ENCODE peak calls at places on chromosomes 7 and 10, in nine cellular contexts. One of them, this sample, is unnamed.

GRCh38 chr10:33566001-33566400 is 231.5 kb upstream of the NRP1 start:
- DNase-seq in neural crest cell: no peak
- DNase-seq in HS-27A: no peak
- DNase-seq in GM23248: no peak
- DNase-seq in caudate nucleus: no peak
- DNase-seq in pons: no peak
- DNase-seq in hepatic stellate cell: no peak
- DNase-seq in iris pigment epithelial cell: no peak
- DNase-seq in right cardiac atrium: no peak
- DNase-seq in this sample: no peak

GRCh38 chr7:151018421-151019129 is 5.7 kb downstream of the ATG9B start:
- DNase-seq in neural crest cell: no peak
- DNase-seq in HS-27A: no peak
- DNase-seq in GM23248: peak; percentile 52
- DNase-seq in caudate nucleus: peak; percentile 21
- DNase-seq in pons: no peak
- DNase-seq in hepatic stellate cell: no peak
- DNase-seq in iris pigment epithelial cell: peak; percentile 23
- DNase-seq in right cardiac atrium: peak; percentile 75
- DNase-seq in this sample: no peak

GRCh38 chr10:103926722-103927319 is 8.8 kb upstream of the STN1 start:
- DNase-seq in neural crest cell: no peak
- DNase-seq in HS-27A: no peak
- DNase-seq in GM23248: no peak
- DNase-seq in caudate nucleus: no peak
- DNase-seq in pons: no peak
- DNase-seq in hepatic stellate cell: no peak
- DNase-seq in iris pigment epithelial cell: no peak
- DNase-seq in right cardiac atrium: no peak
- DNase-seq in this sample: no peak

GRCh38 chr10:14880201-14880600 is 1.5 kb downstream of the SUV39H2 start:
- DNase-seq in neural crest cell: no peak
- DNase-seq in HS-27A: no peak
- DNase-seq in GM23248: peak; percentile 18
- DNase-seq in caudate nucleus: no peak
- DNase-seq in pons: no peak
- DNase-seq in hepatic stellate cell: no peak
- DNase-seq in iris pigment epithelial cell: peak; percentile 5
- DNase-seq in right cardiac atrium: no peak
- DNase-seq in this sample: no peak

GRCh38 chr10:30782543-30783461 is 153.2 kb upstream of the LYZL2 start:
- DNase-seq in neural crest cell: no peak
- DNase-seq in HS-27A: no peak
- DNase-seq in GM23248: peak; percentile 66
- DNase-seq in caudate nucleus: no peak
- DNase-seq in pons: peak; percentile 45
- DNase-seq in hepatic stellate cell: no peak
- DNase-seq in iris pigment epithelial cell: peak; percentile 45
- DNase-seq in right cardiac atrium: no peak
- DNase-seq in this sample: no peak

GRCh38 chr10:77756319-77757232 is 119.0 kb upstream of the KCNMA1 start:
- DNase-seq in neural crest cell: peak; percentile 57
- DNase-seq in HS-27A: peak; percentile 31
- DNase-seq in GM23248: peak; percentile 86
- DNase-seq in caudate nucleus: no peak
- DNase-seq in pons: peak; percentile 30
- DNase-seq in hepatic stellate cell: peak; percentile 59
- DNase-seq in iris pigment epithelial cell: peak; percentile 80
- DNase-seq in right cardiac atrium: peak; percentile 62
- DNase-seq in this sample: no peak

GRCh38 chr10:8180348-8180747 is 125.9 kb downstream of the GATA3 start:
- DNase-seq in neural crest cell: no peak
- DNase-seq in HS-27A: no peak
- DNase-seq in GM23248: no peak
- DNase-seq in caudate nucleus: no peak
- DNase-seq in pons: no peak
- DNase-seq in hepatic stellate cell: no peak
- DNase-seq in iris pigment epithelial cell: no peak
- DNase-seq in right cardiac atrium: no peak
- DNase-seq in this sample: no peak

GRCh38 chr7:124996778-124997177 is 67.2 kb upstream of the POT1 start:
- DNase-seq in neural crest cell: no peak
- DNase-seq in HS-27A: no peak
- DNase-seq in GM23248: peak; percentile 46
- DNase-seq in caudate nucleus: no peak
- DNase-seq in pons: no peak
- DNase-seq in hepatic stellate cell: no peak
- DNase-seq in iris pigment epithelial cell: peak; percentile 18
- DNase-seq in right cardiac atrium: no peak
- DNase-seq in this sample: no peak

GRCh38 chr10:84766923-84767322 is 438.5 kb downstream of the CCSER2 start:
- DNase-seq in neural crest cell: no peak
- DNase-seq in HS-27A: no peak
- DNase-seq in GM23248: no peak
- DNase-seq in caudate nucleus: no peak
- DNase-seq in pons: no peak
- DNase-seq in hepatic stellate cell: no peak
- DNase-seq in iris pigment epithelial cell: no peak
- DNase-seq in right cardiac atrium: peak; percentile 21
- DNase-seq in this sample: no peak

GRCh38 chr7:151430391-151431205 is 9.3 kb downstream of the CRYGN start:
- DNase-seq in neural crest cell: no peak
- DNase-seq in HS-27A: no peak
- DNase-seq in GM23248: no peak
- DNase-seq in caudate nucleus: no peak
- DNase-seq in pons: no peak
- DNase-seq in hepatic stellate cell: no peak
- DNase-seq in iris pigment epithelial cell: no peak
- DNase-seq in right cardiac atrium: no peak
- DNase-seq in this sample: no peak

GRCh38 chr10:8279598-8279997 is 225.1 kb downstream of the GATA3 start:
- DNase-seq in neural crest cell: no peak
- DNase-seq in HS-27A: peak; percentile 51
- DNase-seq in GM23248: peak; percentile 20
- DNase-seq in caudate nucleus: no peak
- DNase-seq in pons: no peak
- DNase-seq in hepatic stellate cell: no peak
- DNase-seq in iris pigment epithelial cell: peak; percentile 36
- DNase-seq in right cardiac atrium: no peak
- DNase-seq in this sample: no peak

GRCh38 chr7:22485189-22485588 is 14.8 kb downstream of the STEAP1B start:
- DNase-seq in neural crest cell: no peak
- DNase-seq in HS-27A: no peak
- DNase-seq in GM23248: peak; percentile 40
- DNase-seq in caudate nucleus: no peak
- DNase-seq in pons: no peak
- DNase-seq in hepatic stellate cell: no peak
- DNase-seq in iris pigment epithelial cell: peak; percentile 41
- DNase-seq in right cardiac atrium: no peak
- DNase-seq in this sample: no peak

GRCh38 chr7:136509466-136509865 is 359.0 kb upstream of the CHRM2 start:
- DNase-seq in neural crest cell: no peak
- DNase-seq in HS-27A: no peak
- DNase-seq in GM23248: no peak
- DNase-seq in caudate nucleus: no peak
- DNase-seq in pons: peak; percentile 23
- DNase-seq in hepatic stellate cell: no peak
- DNase-seq in iris pigment epithelial cell: no peak
- DNase-seq in right cardiac atrium: no peak
- DNase-seq in this sample: no peak

GRCh38 chr7:25636871-25637283 is 408.6 kb upstream of the NPVF start:
- DNase-seq in neural crest cell: no peak
- DNase-seq in HS-27A: no peak
- DNase-seq in GM23248: no peak
- DNase-seq in caudate nucleus: no peak
- DNase-seq in pons: no peak
- DNase-seq in hepatic stellate cell: no peak
- DNase-seq in iris pigment epithelial cell: no peak
- DNase-seq in right cardiac atrium: peak; percentile 84
- DNase-seq in this sample: no peak

GRCh38 chr7:8092140-8092539 is 123.5 kb downstream of the GLCCI1 start:
- DNase-seq in neural crest cell: no peak
- DNase-seq in HS-27A: no peak
- DNase-seq in GM23248: no peak
- DNase-seq in caudate nucleus: no peak
- DNase-seq in pons: no peak
- DNase-seq in hepatic stellate cell: no peak
- DNase-seq in iris pigment epithelial cell: no peak
- DNase-seq in right cardiac atrium: no peak
- DNase-seq in this sample: no peak

GRCh38 chr7:27094304-27095049 is 1.3 kb downstream of the HOXA1 start:
- DNase-seq in neural crest cell: no peak
- DNase-seq in HS-27A: no peak
- DNase-seq in GM23248: no peak
- DNase-seq in caudate nucleus: no peak
- DNase-seq in pons: no peak
- DNase-seq in hepatic stellate cell: no peak
- DNase-seq in iris pigment epithelial cell: no peak
- DNase-seq in right cardiac atrium: no peak
- DNase-seq in this sample: no peak

GRCh38 chr10:112991888-112992491 is 41.9 kb downstream of the TCF7L2 start:
- DNase-seq in neural crest cell: peak; percentile 21
- DNase-seq in HS-27A: no peak
- DNase-seq in GM23248: no peak
- DNase-seq in caudate nucleus: peak; percentile 41
- DNase-seq in pons: peak; percentile 78
- DNase-seq in hepatic stellate cell: no peak
- DNase-seq in iris pigment epithelial cell: no peak
- DNase-seq in right cardiac atrium: no peak
- DNase-seq in this sample: no peak

GRCh38 chr7:41873781-41874180 is 170.9 kb upstream of the INHBA start:
- DNase-seq in neural crest cell: no peak
- DNase-seq in HS-27A: no peak
- DNase-seq in GM23248: peak; percentile 50
- DNase-seq in caudate nucleus: no peak
- DNase-seq in pons: no peak
- DNase-seq in hepatic stellate cell: no peak
- DNase-seq in iris pigment epithelial cell: no peak
- DNase-seq in right cardiac atrium: no peak
- DNase-seq in this sample: no peak

GRCh38 chr7:93765475-93765874 is 125.1 kb downstream of the TFPI2 start:
- DNase-seq in neural crest cell: no peak
- DNase-seq in HS-27A: no peak
- DNase-seq in GM23248: no peak
- DNase-seq in caudate nucleus: no peak
- DNase-seq in pons: no peak
- DNase-seq in hepatic stellate cell: no peak
- DNase-seq in iris pigment epithelial cell: no peak
- DNase-seq in right cardiac atrium: no peak
- DNase-seq in this sample: no peak

GRCh38 chr10:31659665-31660064 is 269.0 kb downstream of the ARHGAP12 start:
- DNase-seq in neural crest cell: no peak
- DNase-seq in HS-27A: no peak
- DNase-seq in GM23248: no peak
- DNase-seq in caudate nucleus: no peak
- DNase-seq in pons: no peak
- DNase-seq in hepatic stellate cell: no peak
- DNase-seq in iris pigment epithelial cell: no peak
- DNase-seq in right cardiac atrium: no peak
- DNase-seq in this sample: no peak

GRCh38 chr10:91162495-91163268 is 57.8 kb upstream of the PCGF5 start:
- DNase-seq in neural crest cell: peak; percentile 41
- DNase-seq in HS-27A: no peak
- DNase-seq in GM23248: peak; percentile 84
- DNase-seq in caudate nucleus: peak; percentile 85
- DNase-seq in pons: peak; percentile 69
- DNase-seq in hepatic stellate cell: peak; percentile 61
- DNase-seq in iris pigment epithelial cell: peak; percentile 46
- DNase-seq in right cardiac atrium: peak; percentile 92
- DNase-seq in this sample: no peak

GRCh38 chr10:62580396-62580795 is 206.2 kb downstream of the ZNF365 start:
- DNase-seq in neural crest cell: no peak
- DNase-seq in HS-27A: no peak
- DNase-seq in GM23248: peak; percentile 57
- DNase-seq in caudate nucleus: no peak
- DNase-seq in pons: no peak
- DNase-seq in hepatic stellate cell: no peak
- DNase-seq in iris pigment epithelial cell: no peak
- DNase-seq in right cardiac atrium: no peak
- DNase-seq in this sample: no peak

GRCh38 chr10:73968101-73968515 is 29.8 kb upstream of the VCL start:
- DNase-seq in neural crest cell: no peak
- DNase-seq in HS-27A: no peak
- DNase-seq in GM23248: peak; percentile 30
- DNase-seq in caudate nucleus: no peak
- DNase-seq in pons: no peak
- DNase-seq in hepatic stellate cell: no peak
- DNase-seq in iris pigment epithelial cell: no peak
- DNase-seq in right cardiac atrium: peak; percentile 68
- DNase-seq in this sample: no peak

GRCh38 chr7:21966271-21966670 is 20.6 kb upstream of the CDCA7L start:
- DNase-seq in neural crest cell: no peak
- DNase-seq in HS-27A: no peak
- DNase-seq in GM23248: no peak
- DNase-seq in caudate nucleus: no peak
- DNase-seq in pons: no peak
- DNase-seq in hepatic stellate cell: no peak
- DNase-seq in iris pigment epithelial cell: no peak
- DNase-seq in right cardiac atrium: no peak
- DNase-seq in this sample: no peak

GRCh38 chr10:30999084-30999712 is 32.5 kb downstream of the ZNF438 start:
- DNase-seq in neural crest cell: no peak
- DNase-seq in HS-27A: no peak
- DNase-seq in GM23248: peak; percentile 79
- DNase-seq in caudate nucleus: no peak
- DNase-seq in pons: peak; percentile 37
- DNase-seq in hepatic stellate cell: no peak
- DNase-seq in iris pigment epithelial cell: peak; percentile 60
- DNase-seq in right cardiac atrium: no peak
- DNase-seq in this sample: no peak

GRCh38 chr7:67917118-67917755 is 920.6 kb downstream of the TYW1 start:
- DNase-seq in neural crest cell: no peak
- DNase-seq in HS-27A: no peak
- DNase-seq in GM23248: no peak
- DNase-seq in caudate nucleus: no peak
- DNase-seq in pons: no peak
- DNase-seq in hepatic stellate cell: no peak
- DNase-seq in iris pigment epithelial cell: no peak
- DNase-seq in right cardiac atrium: no peak
- DNase-seq in this sample: no peak

GRCh38 chr10:77863446-77863845 is 63.1 kb downstream of the DLG5 start:
- DNase-seq in neural crest cell: no peak
- DNase-seq in HS-27A: no peak
- DNase-seq in GM23248: no peak
- DNase-seq in caudate nucleus: no peak
- DNase-seq in pons: no peak
- DNase-seq in hepatic stellate cell: no peak
- DNase-seq in iris pigment epithelial cell: no peak
- DNase-seq in right cardiac atrium: no peak
- DNase-seq in this sample: no peak

GRCh38 chr10:17910144-17910789 is 41.5 kb upstream of the SLC39A12 start:
- DNase-seq in neural crest cell: peak; percentile 26
- DNase-seq in HS-27A: no peak
- DNase-seq in GM23248: peak; percentile 80
- DNase-seq in caudate nucleus: no peak
- DNase-seq in pons: peak; percentile 49
- DNase-seq in hepatic stellate cell: peak; percentile 30
- DNase-seq in iris pigment epithelial cell: peak; percentile 66
- DNase-seq in right cardiac atrium: no peak
- DNase-seq in this sample: no peak